ENCODE peak calls at places on chromosomes 7 and 10, in nine cellular contexts. E is stimulated activated CD8-positive, alpha-beta memory T cell treated with anti-CD3 and anti-CD28 coated beads, Interleukin-7, amount 100 ng/mL, for 1 hour; P is activated T-helper 1 cell treated with anti-CD3 and anti-CD28 coated beads, Interleukin-2, amount 50 U/mL, for 16 hours; L is NCI-H748 treated with DMSO at 0.1 percent for 48 hours; I is GM20000; C is GM18507; V is HT1080; W is stimulated activated naive CD8-positive, alpha-beta T cell treated with anti-CD3 and anti-CD28 coated beads, Interleukin-15, Interleukin-2, amounts not matched to agents 100 U/mL and 50 U/mL, for 24 hours; X is endodermal cell. O is an unnamed sample.

GRCh38 chr7:148486937-148487336 is 103.6 kb upstream of the C7orf33 start:
- DNase-seq in E (no peak), P (no peak), L (no peak), I (no peak), C (no peak), V (no peak), W (no peak), X (no peak), O (no peak)

GRCh38 chr10:18473424-18474110 is 177.8 kb downstream of the NSUN6 start:
- DNase-seq in E (no peak), P (no peak), L (no peak), I (no peak), C (no peak), V (no peak), W (no peak), X (no peak), O (no peak)

GRCh38 chr7:27303021-27303420 is 60.4 kb downstream of the EVX1 start:
- DNase-seq in E (no peak), P (no peak), L (no peak), I (no peak), C (no peak), V (no peak), W (no peak), X (no peak), O (peak; percentile 80)

GRCh38 chr7:151061241-151062110 is 2.1 kb downstream of the SLC4A2 start:
- DNase-seq in E (no peak), P (no peak), L (no peak), I (no peak), C (no peak), V (no peak), W (no peak), X (peak; percentile 73), O (no peak)

GRCh38 chr7:64876792-64877713 is 26.0 kb upstream of the ZNF273 start:
- DNase-seq in E (peak; percentile 30), P (peak; percentile 57), L (peak; percentile 62), I (peak; percentile 29), C (no peak), V (no peak), W (peak; percentile 69), X (peak; percentile 47), O (peak; percentile 19)

GRCh38 chr7:1357601-1358271 is 101.5 kb downstream of the MICALL2 start:
- DNase-seq in E (no peak), P (no peak), L (no peak), I (no peak), C (no peak), V (no peak), W (peak; percentile 19), X (no peak), O (no peak)

GRCh38 chr7:22082553-22082885 is 136.8 kb upstream of the CDCA7L start:
- DNase-seq in E (no peak), P (no peak), L (no peak), I (no peak), C (no peak), V (no peak), W (no peak), X (no peak), O (no peak)

GRCh38 chr7:79723833-79724608 is 270.6 kb upstream of the MAGI2 start:
- DNase-seq in E (no peak), P (no peak), L (no peak), I (no peak), C (no peak), V (no peak), W (no peak), X (no peak), O (no peak)

GRCh38 chr10:59773088-59773487 is 19.8 kb upstream of the MRLN start:
- DNase-seq in E (no peak), P (no peak), L (no peak), I (no peak), C (no peak), V (no peak), W (no peak), X (no peak), O (no peak)

GRCh38 chr7:81752318-81752714 is 17.5 kb downstream of the HGF start:
- DNase-seq in E (no peak), P (no peak), L (no peak), I (no peak), C (no peak), V (no peak), W (no peak), X (no peak), O (no peak)

GRCh38 chr7:29801929-29802328 is 4.4 kb upstream of the WIPF3 start:
- DNase-seq in E (no peak), P (no peak), L (no peak), I (no peak), C (no peak), V (no peak), W (no peak), X (no peak), O (no peak)

GRCh38 chr7:157824011-157824818 is 487.4 kb downstream of the DNAJB6 start:
- DNase-seq in E (no peak), P (no peak), L (no peak), I (no peak), C (no peak), V (no peak), W (no peak), X (no peak), O (no peak)

GRCh38 chr7:133121175-133121844 is 39.4 kb upstream of the CHCHD3 start:
- DNase-seq in E (no peak), P (no peak), L (no peak), I (no peak), C (no peak), V (no peak), W (no peak), X (no peak), O (no peak)

GRCh38 chr10:62632071-62632809 is 172.3 kb upstream of the ADO start:
- DNase-seq in E (no peak), P (no peak), L (peak; percentile 29), I (peak; percentile 66), C (no peak), V (peak; percentile 39), W (peak; percentile 56), X (no peak), O (no peak)

GRCh38 chr10:62430881-62431280 is 56.7 kb downstream of the ZNF365 start:
- DNase-seq in E (no peak), P (no peak), L (no peak), I (no peak), C (no peak), V (no peak), W (no peak), X (no peak), O (no peak)

GRCh38 chr7:99380032-99380822 is 5.7 kb downstream of the ARPC1B start:
- DNase-seq in E (no peak), P (no peak), L (no peak), I (peak; percentile 78), C (no peak), V (peak; percentile 66), W (peak; percentile 61), X (no peak), O (peak; percentile 57)

GRCh38 chr10:45581497-45582385 is 90.8 kb downstream of the ZFAND4 start:
- DNase-seq in E (no peak), P (no peak), L (no peak), I (no peak), C (no peak), V (no peak), W (no peak), X (no peak), O (no peak)

GRCh38 chr10:46106410-46107255 is 60.6 kb upstream of the MSMB start:
- DNase-seq in E (peak; percentile 20), P (peak; percentile 26), L (peak; percentile 7), I (peak; percentile 59), C (no peak), V (peak; percentile 58), W (peak; percentile 67), X (peak; percentile 92), O (peak; percentile 39)

GRCh38 chr10:97905276-97905675 is 55.6 kb downstream of the GOLGA7B start:
- DNase-seq in E (no peak), P (no peak), L (no peak), I (no peak), C (no peak), V (no peak), W (no peak), X (no peak), O (no peak)

GRCh38 chr10:109067051-109067450 is 856.3 kb downstream of the XPNPEP1 start:
- DNase-seq in E (no peak), P (no peak), L (no peak), I (no peak), C (no peak), V (no peak), W (no peak), X (no peak), O (no peak)

GRCh38 chr10:133162178-133162909 is 2.3 kb downstream of the KNDC1 start:
- DNase-seq in E (no peak), P (no peak), L (no peak), I (no peak), C (no peak), V (no peak), W (no peak), X (no peak), O (peak; percentile 17)

GRCh38 chr10:131961777-131962450 is 19.8 kb downstream of the BNIP3 start:
- DNase-seq in E (no peak), P (no peak), L (no peak), I (no peak), C (no peak), V (no peak), W (no peak), X (no peak), O (no peak)

GRCh38 chr10:103849880-103850571 is 5.3 kb downstream of the SH3PXD2A start:
- DNase-seq in E (no peak), P (no peak), L (no peak), I (no peak), C (no peak), V (peak; percentile 96), W (no peak), X (no peak), O (peak; percentile 89)

GRCh38 chr7:158829021-158829341 is 328 bp downstream of the ESYT2 start:
- DNase-seq in E (no peak), P (no peak), L (peak; percentile 28), I (peak; percentile 84), C (peak; percentile 46), V (peak; percentile 63), W (peak; percentile 72), X (peak; percentile 80), O (peak; percentile 78)

GRCh38 chr7:12729112-12729511 is 41.7 kb downstream of the ARL4A start:
- DNase-seq in E (no peak), P (no peak), L (peak; percentile 94), I (no peak), C (no peak), V (no peak), W (no peak), X (peak; percentile 86), O (no peak)

GRCh38 chr7:2560175-2560695 is 1.5 kb downstream of the IQCE start:
- DNase-seq in E (no peak), P (no peak), L (no peak), I (no peak), C (no peak), V (no peak), W (no peak), X (no peak), O (no peak)

GRCh38 chr10:113329121-113329596 is 223.7 kb upstream of the HABP2 start:
- DNase-seq in E (no peak), P (no peak), L (no peak), I (no peak), C (no peak), V (peak; percentile 38), W (no peak), X (no peak), O (peak; percentile 27)

GRCh38 chr10:69842020-69842419 is 40.3 kb downstream of the COL13A1 start:
- DNase-seq in E (no peak), P (no peak), L (no peak), I (no peak), C (no peak), V (no peak), W (no peak), X (no peak), O (no peak)

GRCh38 chr7:91557789-91558396 is 293.7 kb downstream of the FZD1 start:
- DNase-seq in E (no peak), P (no peak), L (no peak), I (peak; percentile 44), C (no peak), V (peak; percentile 98), W (no peak), X (no peak), O (peak; percentile 98)

GRCh38 chr7:88357295-88357694 is 50.6 kb upstream of the STEAP4 start:
- DNase-seq in E (no peak), P (no peak), L (no peak), I (no peak), C (no peak), V (peak; percentile 54), W (no peak), X (peak; percentile 68), O (peak; percentile 72)

GRCh38 chr7:79495544-79496272 is 42.2 kb upstream of the MAGI2 start:
- DNase-seq in E (no peak), P (no peak), L (no peak), I (no peak), C (no peak), V (peak; percentile 49), W (no peak), X (no peak), O (peak; percentile 73)

O was measured in mammary epithelial cell.